ENCODE peak calls at places on chromosomes 5 and 9, in ten cellular contexts. T is omental fat pad, W is HCT116, Y is Calu3, C is IMR-90, F is PC-9, X is dorsolateral prefrontal cortex, E is K562, U is psoas muscle, A is cardiac muscle cell. G is an unnamed sample.

GRCh38 chr5:84032404-84032803 is 311.7 kb upstream of the HAPLN1 start:
- DNase-seq in T (no peak), Y (no peak), E (no peak), A (no peak), F (no peak), W (no peak), X (no peak), C (peak; percentile 63), U (no peak), G (no peak)

GRCh38 chr5:141845371-141845821 is 32.8 kb downstream of the PCDH1 start:
- DNase-seq in X (no peak), W (no peak), C (no peak), A (no peak), U (no peak), F (no peak), E (peak; percentile 78), T (no peak), Y (no peak), G (no peak)

GRCh38 chr9:114006155-114006550 is 71.9 kb downstream of the AMBP start:
- DNase-seq in A (no peak), C (no peak), W (no peak), F (no peak), X (no peak), E (no peak), Y (no peak), T (peak; percentile 8), U (no peak), G (peak; percentile 13)

GRCh38 chr9:3875371-3876132 is 349.8 kb upstream of the RFX3 start:
- DNase-seq in C (peak; percentile 95), U (no peak), T (no peak), E (no peak), X (no peak), F (peak; percentile 14), Y (peak; percentile 19), A (no peak), W (peak; percentile 54), G (no peak)

GRCh38 chr9:84941812-84942211 is 272.3 kb downstream of the NTRK2 start:
- DNase-seq in W (no peak), C (no peak), F (no peak), X (no peak), E (no peak), A (no peak), T (no peak), Y (no peak), U (no peak), G (no peak)

GRCh38 chr9:112421771-112422222 is 41.9 kb downstream of the HSDL2 start:
- DNase-seq in A (no peak), F (no peak), E (peak; percentile 79), C (peak; percentile 48), T (no peak), X (no peak), U (peak; percentile 59), W (no peak), Y (no peak), G (no peak)

GRCh38 chr9:109504689-109505088 is 6.6 kb upstream of the PTPN3 start:
- DNase-seq in C (no peak), F (no peak), X (no peak), E (no peak), A (no peak), W (no peak), U (no peak), Y (no peak), T (no peak), G (no peak)

GRCh38 chr9:109497193-109498165 is 628 bp downstream of the PTPN3 start:
- DNase-seq in W (no peak), E (no peak), C (no peak), F (peak; percentile 38), U (no peak), X (no peak), Y (peak; percentile 42), A (peak; percentile 15), T (no peak), G (no peak)

GRCh38 chr5:3432135-3432534 is 163.5 kb upstream of the IRX1 start:
- DNase-seq in A (no peak), X (no peak), Y (no peak), T (no peak), E (no peak), W (no peak), F (no peak), U (no peak), C (no peak), G (no peak)

GRCh38 chr9:137077758-137078693 is 709 bp downstream of the UAP1L1 start:
- DNase-seq in W (no peak), T (no peak), A (no peak), F (no peak), Y (no peak), U (peak; percentile 56), X (no peak), C (no peak), E (no peak), G (no peak)

GRCh38 chr9:84261082-84261746 is 79.3 kb downstream of the SLC28A3 start:
- DNase-seq in T (peak; percentile 51), Y (peak; percentile 80), W (peak; percentile 84), E (peak; percentile 74), U (peak; percentile 91), A (peak; percentile 84), C (peak; percentile 75), F (peak; percentile 77), X (peak; percentile 77), G (peak; percentile 60)

GRCh38 chr9:122051401-122052346 is 41.4 kb downstream of the TTLL11 start:
- DNase-seq in E (peak; percentile 82), W (no peak), F (no peak), Y (no peak), C (peak; percentile 68), X (no peak), T (no peak), U (no peak), A (no peak), G (no peak)

GRCh38 chr5:84382363-84383295 is 2.1 kb downstream of the EDIL3 start:
- DNase-seq in C (peak; percentile 53), A (peak; percentile 72), T (no peak), E (no peak), X (peak; percentile 63), Y (peak; percentile 67), U (peak; percentile 39), F (peak; percentile 47), W (no peak), G (no peak)

GRCh38 chr5:43648499-43649124 is 45.6 kb downstream of the NNT start:
- DNase-seq in C (peak; percentile 13), A (no peak), X (no peak), F (no peak), Y (no peak), E (no peak), T (no peak), W (no peak), U (peak; percentile 49), G (no peak)

GRCh38 chr9:79233542-79233941 is 338.2 kb upstream of the TLE4 start:
- DNase-seq in F (peak; percentile 43), T (no peak), E (peak; percentile 19), W (peak; percentile 22), Y (no peak), U (no peak), X (no peak), C (peak; percentile 27), A (no peak), G (no peak)
- TF ChIP-seq CTCF in F (peak; percentile 49), T (no peak), E (no peak), W (peak; percentile 46), Y (no peak), U (peak; percentile 40), X (peak; percentile 12), C (peak; percentile 47), A (peak; percentile 66), G (no peak)

GRCh38 chr5:146475906-146476305 is 28.8 kb downstream of the TCERG1 start:
- DNase-seq in W (no peak), X (no peak), A (no peak), C (peak; percentile 2), E (no peak), Y (no peak), U (no peak), T (no peak), F (no peak), G (no peak)

GRCh38 chr5:146474040-146474439 is 26.9 kb downstream of the TCERG1 start:
- DNase-seq in X (no peak), E (no peak), T (no peak), Y (no peak), C (no peak), F (no peak), W (no peak), U (no peak), A (no peak), G (no peak)

GRCh38 chr5:146475190-146475801 is 28.2 kb downstream of the TCERG1 start:
- DNase-seq in F (no peak), Y (no peak), W (no peak), A (no peak), T (no peak), X (no peak), U (no peak), C (no peak), E (no peak), G (no peak)
- TF ChIP-seq CTCF in F (peak; percentile 39), Y (peak; percentile 29), W (peak; percentile 51), A (peak; percentile 41), T (no peak), X (peak; percentile 12), U (no peak), C (peak; percentile 16), E (no peak), G (no peak)

DNA sequence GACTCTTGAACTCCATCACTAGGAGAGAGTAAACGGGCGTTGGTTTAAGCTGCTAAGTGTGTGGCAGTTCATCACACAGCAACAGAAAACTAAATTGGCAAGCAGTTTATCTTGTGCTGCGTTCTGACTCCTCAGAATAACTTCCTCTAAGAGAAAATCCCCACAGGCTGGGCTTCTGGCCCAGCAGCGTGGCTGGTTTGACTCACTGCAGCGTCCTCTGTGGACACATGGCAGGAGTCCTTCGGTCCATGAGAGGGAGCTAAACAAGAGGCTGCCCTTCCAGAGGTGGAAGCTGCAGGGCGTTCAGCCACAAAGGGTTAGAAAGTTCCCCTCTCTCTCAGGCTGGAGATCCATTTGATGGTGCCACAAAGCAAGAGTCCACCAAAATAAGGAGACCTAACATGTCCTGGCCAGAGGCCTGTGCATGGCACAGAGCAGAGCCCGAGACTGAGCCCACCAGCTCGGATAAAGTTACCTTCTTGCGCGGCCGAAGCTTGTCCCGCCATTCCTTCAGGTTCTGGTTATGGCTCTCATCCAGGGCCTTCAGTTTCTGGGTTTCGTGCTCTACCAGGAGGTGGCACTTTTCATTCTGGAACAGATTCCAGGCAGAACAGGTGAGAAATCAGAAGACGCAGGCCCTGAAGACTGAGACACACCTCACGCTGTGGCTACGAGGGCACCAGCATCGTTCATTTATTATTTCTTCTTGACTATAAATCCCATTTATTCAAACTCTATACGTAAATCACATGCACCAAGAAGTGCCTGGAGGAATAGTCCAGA is 46.2 kb upstream of the FBXW11 start:
- DNase-seq in T (no peak), W (no peak), F (no peak), X (no peak), C (peak; percentile 86), U (no peak), E (peak; percentile 18), A (peak; percentile 18), Y (no peak), G (no peak)
- TF ChIP-seq CTCF in T (no peak), W (no peak), F (no peak), X (no peak), C (peak; percentile 55), U (no peak), E (peak; percentile 26), A (peak; percentile 66), Y (no peak), G (no peak)

DNA sequence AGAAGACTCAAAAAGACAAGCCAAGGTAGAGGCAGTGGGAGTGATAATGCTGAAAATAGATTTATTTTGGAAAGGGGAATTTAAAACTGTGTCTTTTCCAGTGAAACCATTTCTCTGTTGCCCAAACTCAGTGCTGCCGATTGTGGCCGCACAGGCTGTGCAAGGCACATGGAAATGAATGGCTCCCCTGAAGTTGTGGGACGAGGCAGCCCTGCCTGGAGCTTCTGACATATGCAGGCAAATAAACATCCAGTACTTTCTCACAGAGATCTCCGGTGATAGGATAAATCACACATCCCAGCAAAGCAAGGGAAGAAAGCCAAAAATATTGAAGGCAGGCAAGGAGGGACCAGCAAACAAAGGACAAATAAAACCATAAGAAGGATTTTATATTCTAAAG is 464.5 kb downstream of the MTRR start:
- DNase-seq in Y (no peak), E (no peak), X (no peak), A (no peak), T (no peak), C (no peak), U (no peak), W (no peak), F (no peak), G (no peak)
- TF ChIP-seq CTCF in Y (no peak), E (no peak), X (no peak), A (no peak), T (no peak), C (no peak), U (no peak), W (no peak), F (no peak), G (no peak)

G was measured in CD14-positive monocyte.